ENCODE peak calls at places on chromosome 19, in ten cellular contexts. B is AG10803; J is hypothalamus; W is stimulated activated CD4-positive, alpha-beta T cell treated with anti-CD3 and anti-CD28 coated beads, Interleukin-1b, Interleukin-23, amount 100 ng/mL, for 24 hours; V is C1 segment of cervical spinal cord; L is T-helper 9 cell; N is right cardiac atrium; G is activated naive CD4-positive, alpha-beta T cell treated with anti-CD3 and anti-CD28 coated beads, Interleukin-2, amount 50 U/mL, for 16 hours; C is endothelial cell; O is NCI-H446 treated with DMSO at 0.1 percent for 48 hours. Y is an unnamed sample.

GRCh38 chr19:33279430-33280350 is 22.6 kb downstream of the CEBPA start:
- DNase-seq in B (no peak), J (no peak), W (no peak), V (no peak), L (no peak), N (peak; percentile 37), G (no peak), C (no peak), O (no peak), Y (no peak)

GRCh38 chr19:13796301-13797057 is 1.2 kb downstream of the ZSWIM4 start:
- DNase-seq in B (peak; percentile 95), J (peak; percentile 15), W (no peak), V (no peak), L (no peak), N (peak; percentile 89), G (no peak), C (no peak), O (no peak), Y (no peak)

GRCh38 chr19:49890349-49891311 is 6.1 kb downstream of the IL4I1 start:
- DNase-seq in B (no peak), J (peak; percentile 5), W (peak; percentile 41), V (no peak), L (peak; percentile 71), N (peak; percentile 75), G (peak; percentile 70), C (no peak), O (no peak), Y (peak; percentile 50)

GRCh38 chr19:19385900-19386339 is 19.6 kb upstream of the GATAD2A start:
- DNase-seq in B (no peak), J (no peak), W (no peak), V (no peak), L (peak; percentile 48), N (peak; percentile 85), G (peak; percentile 58), C (peak; percentile 70), O (no peak), Y (no peak)

GRCh38 chr19:9323557-9323918 is 441 bp upstream of the ZNF559 start:
- DNase-seq in B (peak; percentile 85), J (peak; percentile 74), W (peak; percentile 14), V (peak; percentile 67), L (peak; percentile 9), N (peak; percentile 84), G (peak; percentile 38), C (no peak), O (peak; percentile 66), Y (peak; percentile 65)

GRCh38 chr19:15426485-15427349 is 7.9 kb upstream of the AKAP8L start:
- DNase-seq in B (no peak), J (no peak), W (no peak), V (no peak), L (no peak), N (peak; percentile 48), G (no peak), C (no peak), O (no peak), Y (peak; percentile 69)

GRCh38 chr19:7636691-7637373 is at the start of gene STXBP2:
- DNase-seq in B (no peak), J (no peak), W (peak; percentile 84), V (peak; percentile 9), L (peak; percentile 96), N (peak; percentile 85), G (peak; percentile 90), C (peak; percentile 66), O (no peak), Y (peak; percentile 90)

GRCh38 chr19:1155352-1156304 is 18.4 kb downstream of the SBNO2 start:
- DNase-seq in B (peak; percentile 38), J (no peak), W (no peak), V (no peak), L (no peak), N (peak; percentile 56), G (no peak), C (no peak), O (no peak), Y (peak; percentile 85)

GRCh38 chr19:49101160-49101559 is 13.0 kb upstream of the LIN7B start:
- DNase-seq in B (no peak), J (no peak), W (no peak), V (no peak), L (no peak), N (no peak), G (no peak), C (no peak), O (no peak), Y (no peak)

GRCh38 chr19:39372047-39372802 is 18.7 kb downstream of the PAF1 start:
- DNase-seq in B (peak; percentile 99), J (peak; percentile 34), W (no peak), V (peak; percentile 38), L (no peak), N (peak; percentile 91), G (no peak), C (no peak), O (no peak), Y (peak; percentile 84)

GRCh38 chr19:15332311-15332996 is at the start of gene BRD4:
- DNase-seq in B (peak; percentile 48), J (peak; percentile 59), W (peak; percentile 64), V (peak; percentile 57), L (peak; percentile 70), N (peak; percentile 90), G (peak; percentile 84), C (peak; percentile 76), O (no peak), Y (peak; percentile 75)